ENCODE peak calls at places on chromosomes 11 and 22, in ten cellular contexts. One of them, this sample, is unnamed.

GRCh38 chr11:126543691-126544090 is 188.2 kb downstream of the ST3GAL4 start:
- DNase-seq in NCI-H345: no peak
- DNase-seq in M059J: peak
- DNase-seq in activated CD8-positive, alpha-beta memory T cell treated with anti-CD3 and anti-CD28 coated beads for 24 hours: no peak
- DNase-seq in GM19239: no peak
- DNase-seq in stimulated activated CD8-positive, alpha-beta memory T cell treated with anti-CD3 and anti-CD28 coated beads, Interleukin-4, amount 100 ng/mL, for 1 hour: no peak
- DNase-seq in GM04503: no peak
- DNase-seq in AG09309: no peak
- DNase-seq in activated CD4-positive, alpha-beta T cell treated with anti-CD3 and anti-CD28 coated beads for 4 hours: no peak
- DNase-seq in right atrium auricular region: no peak
- DNase-seq in this sample: no peak

GRCh38 chr11:46342237-46342636 is 5.0 kb upstream of the DGKZ start:
- DNase-seq in NCI-H345: no peak
- DNase-seq in M059J: no peak
- DNase-seq in activated CD8-positive, alpha-beta memory T cell treated with anti-CD3 and anti-CD28 coated beads for 24 hours: no peak
- DNase-seq in GM19239: no peak
- DNase-seq in stimulated activated CD8-positive, alpha-beta memory T cell treated with anti-CD3 and anti-CD28 coated beads, Interleukin-4, amount 100 ng/mL, for 1 hour: no peak
- DNase-seq in GM04503: no peak
- DNase-seq in AG09309: no peak
- DNase-seq in activated CD4-positive, alpha-beta T cell treated with anti-CD3 and anti-CD28 coated beads for 4 hours: no peak
- DNase-seq in right atrium auricular region: no peak
- DNase-seq in this sample: no peak

GRCh38 chr22:47148956-47149748 is 386.7 kb downstream of the TBC1D22A start:
- DNase-seq in NCI-H345: no peak
- DNase-seq in M059J: no peak
- DNase-seq in activated CD8-positive, alpha-beta memory T cell treated with anti-CD3 and anti-CD28 coated beads for 24 hours: no peak
- DNase-seq in GM19239: no peak
- DNase-seq in stimulated activated CD8-positive, alpha-beta memory T cell treated with anti-CD3 and anti-CD28 coated beads, Interleukin-4, amount 100 ng/mL, for 1 hour: no peak
- DNase-seq in GM04503: no peak
- DNase-seq in AG09309: no peak
- DNase-seq in activated CD4-positive, alpha-beta T cell treated with anti-CD3 and anti-CD28 coated beads for 4 hours: no peak
- DNase-seq in right atrium auricular region: no peak
- DNase-seq in this sample: no peak

GRCh38 chr11:59102259-59102765 is 4.7 kb upstream of the FAM111B start:
- DNase-seq in NCI-H345: no peak
- DNase-seq in M059J: peak
- DNase-seq in activated CD8-positive, alpha-beta memory T cell treated with anti-CD3 and anti-CD28 coated beads for 24 hours: peak
- DNase-seq in GM19239: peak
- DNase-seq in stimulated activated CD8-positive, alpha-beta memory T cell treated with anti-CD3 and anti-CD28 coated beads, Interleukin-4, amount 100 ng/mL, for 1 hour: no peak
- DNase-seq in GM04503: no peak
- DNase-seq in AG09309: no peak
- DNase-seq in activated CD4-positive, alpha-beta T cell treated with anti-CD3 and anti-CD28 coated beads for 4 hours: peak
- DNase-seq in right atrium auricular region: no peak
- DNase-seq in this sample: no peak

GRCh38 chr11:124917115-124917637 is 1.9 kb upstream of the HEPN1 start:
- DNase-seq in NCI-H345: no peak
- DNase-seq in M059J: no peak
- DNase-seq in activated CD8-positive, alpha-beta memory T cell treated with anti-CD3 and anti-CD28 coated beads for 24 hours: no peak
- DNase-seq in GM19239: no peak
- DNase-seq in stimulated activated CD8-positive, alpha-beta memory T cell treated with anti-CD3 and anti-CD28 coated beads, Interleukin-4, amount 100 ng/mL, for 1 hour: no peak
- DNase-seq in GM04503: no peak
- DNase-seq in AG09309: no peak
- DNase-seq in activated CD4-positive, alpha-beta T cell treated with anti-CD3 and anti-CD28 coated beads for 4 hours: no peak
- DNase-seq in right atrium auricular region: no peak
- DNase-seq in this sample: no peak

GRCh38 chr11:11416502-11416901 is 63.5 kb upstream of the CSNK2A3 start:
- DNase-seq in NCI-H345: no peak
- DNase-seq in M059J: peak
- DNase-seq in activated CD8-positive, alpha-beta memory T cell treated with anti-CD3 and anti-CD28 coated beads for 24 hours: no peak
- DNase-seq in GM19239: no peak
- DNase-seq in stimulated activated CD8-positive, alpha-beta memory T cell treated with anti-CD3 and anti-CD28 coated beads, Interleukin-4, amount 100 ng/mL, for 1 hour: no peak
- DNase-seq in GM04503: no peak
- DNase-seq in AG09309: no peak
- DNase-seq in activated CD4-positive, alpha-beta T cell treated with anti-CD3 and anti-CD28 coated beads for 4 hours: no peak
- DNase-seq in right atrium auricular region: no peak
- DNase-seq in this sample: no peak

GRCh38 chr11:67406969-67407699 is 3.3 kb downstream of the TBC1D10C start:
- DNase-seq in NCI-H345: peak
- DNase-seq in M059J: no peak
- DNase-seq in activated CD8-positive, alpha-beta memory T cell treated with anti-CD3 and anti-CD28 coated beads for 24 hours: peak
- DNase-seq in GM19239: no peak
- DNase-seq in stimulated activated CD8-positive, alpha-beta memory T cell treated with anti-CD3 and anti-CD28 coated beads, Interleukin-4, amount 100 ng/mL, for 1 hour: no peak
- DNase-seq in GM04503: no peak
- DNase-seq in AG09309: no peak
- DNase-seq in activated CD4-positive, alpha-beta T cell treated with anti-CD3 and anti-CD28 coated beads for 4 hours: no peak
- DNase-seq in right atrium auricular region: no peak
- DNase-seq in this sample: no peak

GRCh38 chr11:13495929-13496328 is at the start of gene PTH:
- DNase-seq in NCI-H345: no peak
- DNase-seq in M059J: no peak
- DNase-seq in activated CD8-positive, alpha-beta memory T cell treated with anti-CD3 and anti-CD28 coated beads for 24 hours: no peak
- DNase-seq in GM19239: no peak
- DNase-seq in stimulated activated CD8-positive, alpha-beta memory T cell treated with anti-CD3 and anti-CD28 coated beads, Interleukin-4, amount 100 ng/mL, for 1 hour: no peak
- DNase-seq in GM04503: no peak
- DNase-seq in AG09309: no peak
- DNase-seq in activated CD4-positive, alpha-beta T cell treated with anti-CD3 and anti-CD28 coated beads for 4 hours: no peak
- DNase-seq in right atrium auricular region: no peak
- DNase-seq in this sample: no peak

GRCh38 chr11:115525600-115526006 is 21.4 kb upstream of the CADM1 start:
- DNase-seq in NCI-H345: no peak
- DNase-seq in M059J: no peak
- DNase-seq in activated CD8-positive, alpha-beta memory T cell treated with anti-CD3 and anti-CD28 coated beads for 24 hours: no peak
- DNase-seq in GM19239: no peak
- DNase-seq in stimulated activated CD8-positive, alpha-beta memory T cell treated with anti-CD3 and anti-CD28 coated beads, Interleukin-4, amount 100 ng/mL, for 1 hour: no peak
- DNase-seq in GM04503: no peak
- DNase-seq in AG09309: no peak
- DNase-seq in activated CD4-positive, alpha-beta T cell treated with anti-CD3 and anti-CD28 coated beads for 4 hours: no peak
- DNase-seq in right atrium auricular region: no peak
- DNase-seq in this sample: no peak

GRCh38 chr11:10205928-10206327 is 88.1 kb downstream of the SBF2 start:
- DNase-seq in NCI-H345: no peak
- DNase-seq in M059J: peak
- DNase-seq in activated CD8-positive, alpha-beta memory T cell treated with anti-CD3 and anti-CD28 coated beads for 24 hours: no peak
- DNase-seq in GM19239: no peak
- DNase-seq in stimulated activated CD8-positive, alpha-beta memory T cell treated with anti-CD3 and anti-CD28 coated beads, Interleukin-4, amount 100 ng/mL, for 1 hour: no peak
- DNase-seq in GM04503: no peak
- DNase-seq in AG09309: no peak
- DNase-seq in activated CD4-positive, alpha-beta T cell treated with anti-CD3 and anti-CD28 coated beads for 4 hours: no peak
- DNase-seq in right atrium auricular region: no peak
- DNase-seq in this sample: no peak

GRCh38 chr11:65821107-65821506 is 12.7 kb upstream of the SNX32 start:
- DNase-seq in NCI-H345: peak
- DNase-seq in M059J: no peak
- DNase-seq in activated CD8-positive, alpha-beta memory T cell treated with anti-CD3 and anti-CD28 coated beads for 24 hours: no peak
- DNase-seq in GM19239: no peak
- DNase-seq in stimulated activated CD8-positive, alpha-beta memory T cell treated with anti-CD3 and anti-CD28 coated beads, Interleukin-4, amount 100 ng/mL, for 1 hour: no peak
- DNase-seq in GM04503: no peak
- DNase-seq in AG09309: no peak
- DNase-seq in activated CD4-positive, alpha-beta T cell treated with anti-CD3 and anti-CD28 coated beads for 4 hours: no peak
- DNase-seq in right atrium auricular region: no peak
- DNase-seq in this sample: no peak

GRCh38 chr22:41534219-41534618 is 10.1 kb downstream of the POLR3H start:
- DNase-seq in NCI-H345: no peak
- DNase-seq in M059J: no peak
- DNase-seq in activated CD8-positive, alpha-beta memory T cell treated with anti-CD3 and anti-CD28 coated beads for 24 hours: no peak
- DNase-seq in GM19239: no peak
- DNase-seq in stimulated activated CD8-positive, alpha-beta memory T cell treated with anti-CD3 and anti-CD28 coated beads, Interleukin-4, amount 100 ng/mL, for 1 hour: no peak
- DNase-seq in GM04503: no peak
- DNase-seq in AG09309: no peak
- DNase-seq in activated CD4-positive, alpha-beta T cell treated with anti-CD3 and anti-CD28 coated beads for 4 hours: no peak
- DNase-seq in right atrium auricular region: no peak
- DNase-seq in this sample: no peak

GRCh38 chr22:29245626-29246385 is 22.0 kb downstream of the RHBDD3 start:
- DNase-seq in NCI-H345: peak
- DNase-seq in M059J: peak
- DNase-seq in activated CD8-positive, alpha-beta memory T cell treated with anti-CD3 and anti-CD28 coated beads for 24 hours: peak
- DNase-seq in GM19239: peak
- DNase-seq in stimulated activated CD8-positive, alpha-beta memory T cell treated with anti-CD3 and anti-CD28 coated beads, Interleukin-4, amount 100 ng/mL, for 1 hour: peak
- DNase-seq in GM04503: no peak
- DNase-seq in AG09309: no peak
- DNase-seq in activated CD4-positive, alpha-beta T cell treated with anti-CD3 and anti-CD28 coated beads for 4 hours: peak
- DNase-seq in right atrium auricular region: peak
- DNase-seq in this sample: peak

GRCh38 chr22:23688121-23688520 is 2.7 kb upstream of the RGL4 start:
- DNase-seq in NCI-H345: no peak
- DNase-seq in M059J: no peak
- DNase-seq in activated CD8-positive, alpha-beta memory T cell treated with anti-CD3 and anti-CD28 coated beads for 24 hours: peak
- DNase-seq in GM19239: no peak
- DNase-seq in stimulated activated CD8-positive, alpha-beta memory T cell treated with anti-CD3 and anti-CD28 coated beads, Interleukin-4, amount 100 ng/mL, for 1 hour: no peak
- DNase-seq in GM04503: no peak
- DNase-seq in AG09309: no peak
- DNase-seq in activated CD4-positive, alpha-beta T cell treated with anti-CD3 and anti-CD28 coated beads for 4 hours: no peak
- DNase-seq in right atrium auricular region: no peak
- DNase-seq in this sample: no peak

GRCh38 chr11:120025606-120026335 is 112.1 kb downstream of the TRIM29 start:
- DNase-seq in NCI-H345: no peak
- DNase-seq in M059J: no peak
- DNase-seq in activated CD8-positive, alpha-beta memory T cell treated with anti-CD3 and anti-CD28 coated beads for 24 hours: no peak
- DNase-seq in GM19239: no peak
- DNase-seq in stimulated activated CD8-positive, alpha-beta memory T cell treated with anti-CD3 and anti-CD28 coated beads, Interleukin-4, amount 100 ng/mL, for 1 hour: no peak
- DNase-seq in GM04503: no peak
- DNase-seq in AG09309: no peak
- DNase-seq in activated CD4-positive, alpha-beta T cell treated with anti-CD3 and anti-CD28 coated beads for 4 hours: no peak
- DNase-seq in right atrium auricular region: peak
- DNase-seq in this sample: peak

GRCh38 chr11:94732617-94733292 is 35.4 kb upstream of the AMOTL1 start:
- DNase-seq in NCI-H345: peak
- DNase-seq in M059J: peak
- DNase-seq in activated CD8-positive, alpha-beta memory T cell treated with anti-CD3 and anti-CD28 coated beads for 24 hours: no peak
- DNase-seq in GM19239: no peak
- DNase-seq in stimulated activated CD8-positive, alpha-beta memory T cell treated with anti-CD3 and anti-CD28 coated beads, Interleukin-4, amount 100 ng/mL, for 1 hour: no peak
- DNase-seq in GM04503: no peak
- DNase-seq in AG09309: peak
- DNase-seq in activated CD4-positive, alpha-beta T cell treated with anti-CD3 and anti-CD28 coated beads for 4 hours: no peak
- DNase-seq in right atrium auricular region: peak
- DNase-seq in this sample: peak

GRCh38 chr11:95593101-95593500 is 196.5 kb downstream of the FAM76B start:
- DNase-seq in NCI-H345: no peak
- DNase-seq in M059J: no peak
- DNase-seq in activated CD8-positive, alpha-beta memory T cell treated with anti-CD3 and anti-CD28 coated beads for 24 hours: no peak
- DNase-seq in GM19239: no peak
- DNase-seq in stimulated activated CD8-positive, alpha-beta memory T cell treated with anti-CD3 and anti-CD28 coated beads, Interleukin-4, amount 100 ng/mL, for 1 hour: no peak
- DNase-seq in GM04503: no peak
- DNase-seq in AG09309: no peak
- DNase-seq in activated CD4-positive, alpha-beta T cell treated with anti-CD3 and anti-CD28 coated beads for 4 hours: no peak
- DNase-seq in right atrium auricular region: no peak
- DNase-seq in this sample: no peak